ENCODE peak calls at places on chromosome 10, in four cellular contexts. K, L, D and Z are unnamed samples.

GRCh38 chr10:54441286-54441685 is 359.7 kb downstream of the PCDH15 start:
- DNase-seq in K (no peak), L (no peak), D (no peak), Z (no peak)

GRCh38 chr10:8305871-8306652 is 251.6 kb downstream of the GATA3 start:
- DNase-seq in K (peak), L (no peak), D (no peak), Z (no peak)

GRCh38 chr10:18140149-18140956 is at the start of gene CACNB2:
- DNase-seq in K (no peak), L (peak), D (no peak), Z (peak)

GRCh38 chr10:59709472-59710125 is at the start of gene SLC16A9:
- DNase-seq in K (no peak), L (peak), D (peak), Z (peak)

GRCh38 chr10:128484041-128484440 is 357.8 kb upstream of the MKI67 start:
- DNase-seq in K (no peak), L (no peak), D (no peak), Z (no peak)

GRCh38 chr10:71921319-71922027 is 42.7 kb upstream of the CHST3 start:
- DNase-seq in K (no peak), L (peak), D (no peak), Z (no peak)

GRCh38 chr10:116892873-116893685 is 43.8 kb downstream of the ENO4 start:
- DNase-seq in K (no peak), L (no peak), D (no peak), Z (no peak)

GRCh38 chr10:103828107-103828506 is 27.3 kb downstream of the SH3PXD2A start:
- DNase-seq in K (no peak), L (no peak), D (no peak), Z (no peak)

GRCh38 chr10:18312385-18313145 is 172.3 kb downstream of the CACNB2 start:
- DNase-seq in K (peak), L (peak), D (peak), Z (peak)

GRCh38 chr10:104340692-104341091 is 2.4 kb upstream of the ITPRIP start:
- DNase-seq in K (no peak), L (no peak), D (no peak), Z (no peak)

GRCh38 chr10:1712944-1713671 is 24.2 kb downstream of the ADARB2 start:
- DNase-seq in K (no peak), L (no peak), D (no peak), Z (no peak)

GRCh38 chr10:130974171-130974570 is 337.4 kb downstream of the TCERG1L start:
- DNase-seq in K (no peak), L (no peak), D (no peak), Z (no peak)

GRCh38 chr10:58943234-58943633 is 233.2 kb upstream of the PHYHIPL start:
- DNase-seq in K (no peak), L (no peak), D (no peak), Z (no peak)

GRCh38 chr10:17838080-17838634 is 29.0 kb downstream of the MRC1 start:
- DNase-seq in K (no peak), L (no peak), D (no peak), Z (no peak)

GRCh38 chr10:132229834-132230556 is 43.2 kb downstream of the DPYSL4 start:
- DNase-seq in K (no peak), L (peak), D (no peak), Z (no peak)

GRCh38 chr10:71912431-71912830 is 51.8 kb upstream of the CHST3 start:
- DNase-seq in K (no peak), L (no peak), D (no peak), Z (no peak)

GRCh38 chr10:93593254-93593653 is 7.8 kb downstream of the RBP4 start:
- DNase-seq in K (no peak), L (no peak), D (no peak), Z (no peak)

GRCh38 chr10:116723428-116724281 is 18.7 kb downstream of the HSPA12A start:
- DNase-seq in K (no peak), L (no peak), D (no peak), Z (no peak)

GRCh38 chr10:102434251-102434913 is 2.0 kb upstream of the CUEDC2 start:
- DNase-seq in K (no peak), L (no peak), D (no peak), Z (peak)

GRCh38 chr10:89118091-89118490 is 89.0 kb downstream of the CH25H start:
- DNase-seq in K (peak), L (no peak), D (no peak), Z (no peak)

GRCh38 chr10:95861401-95861800 is 46.4 kb upstream of the CC2D2B start:
- DNase-seq in K (no peak), L (no peak), D (no peak), Z (no peak)

GRCh38 chr10:11012880-11013279 is 4.8 kb upstream of the CELF2 start:
- DNase-seq in K (no peak), L (no peak), D (no peak), Z (no peak)

GRCh38 chr10:1242975-1243374 is 186.8 kb downstream of the WDR37 start:
- DNase-seq in K (no peak), L (no peak), D (no peak), Z (no peak)

GRCh38 chr10:80168679-80169380 is 36.3 kb downstream of the PLAC9 start:
- DNase-seq in K (no peak), L (no peak), D (peak), Z (no peak)

GRCh38 chr10:8618834-8619233 is 564.3 kb downstream of the GATA3 start:
- DNase-seq in K (no peak), L (no peak), D (peak), Z (no peak)

GRCh38 chr10:104296687-104297436 is 27.9 kb downstream of the GSTO2 start:
- DNase-seq in K (no peak), L (no peak), D (no peak), Z (no peak)

GRCh38 chr10:126160571-126160970 is 227.7 kb downstream of the ADAM12 start:
- DNase-seq in K (no peak), L (no peak), D (no peak), Z (no peak)

GRCh38 chr10:6002809-6003500 is 25.6 kb upstream of the IL15RA start:
- DNase-seq in K (no peak), L (no peak), D (no peak), Z (no peak)

GRCh38 chr10:75403144-75404022 is 1.8 kb upstream of the ZNF503 start:
- DNase-seq in K (no peak), L (peak), D (peak), Z (peak)

GRCh38 chr10:71698737-71699136 is 20.8 kb downstream of the C10orf105 start:
- DNase-seq in K (no peak), L (no peak), D (no peak), Z (no peak)

GRCh38 chr10:7264313-7264741 is 146.5 kb downstream of the SFMBT2 start:
- DNase-seq in K (no peak), L (no peak), D (peak), Z (no peak)

GRCh38 chr10:6396652-6397051 is 183.4 kb downstream of the PRKCQ start:
- DNase-seq in K (peak), L (no peak), D (no peak), Z (no peak)

GRCh38 chr10:31317652-31318381 is 1.2 kb upstream of the ZEB1 start:
- DNase-seq in K (no peak), L (no peak), D (no peak), Z (no peak)

GRCh38 chr10:46091080-46091833 is 45.2 kb upstream of the MSMB start:
- DNase-seq in K (no peak), L (no peak), D (no peak), Z (no peak)

GRCh38 chr10:33291053-33291592 is 43.3 kb downstream of the NRP1 start:
- DNase-seq in K (peak), L (no peak), D (peak), Z (peak)

GRCh38 chr10:75466886-75467285 is 35.5 kb downstream of the LRMDA start:
- DNase-seq in K (no peak), L (no peak), D (no peak), Z (no peak)

GRCh38 chr10:116115797-116116196 is 157.2 kb downstream of the GFRA1 start:
- DNase-seq in K (no peak), L (no peak), D (no peak), Z (no peak)